ENCODE peak calls at places on chromosomes 13 and 19, in four cellular contexts. K, T, J and E are unnamed samples.
A peak's percentile ranks its signal among the peaks of the same experiment; 100 is the strongest.

GRCh38 chr13:99124695-99125334 is 75.8 kb upstream of the UBAC2 start:
- DNase-seq in K (peak; percentile 41), T (no peak), J (no peak), E (no peak)

GRCh38 chr13:44157614-44158013 is 216.0 kb upstream of the SERP2 start:
- DNase-seq in K (no peak), T (no peak), J (no peak), E (no peak)

GRCh38 chr13:34243396-34243795 is 425.4 kb downstream of the RFC3 start:
- DNase-seq in K (no peak), T (no peak), J (no peak), E (no peak)

GRCh38 chr19:37987356-37988332 is 80.6 kb downstream of the SIPA1L3 start:
- DNase-seq in K (no peak), T (no peak), J (no peak), E (no peak)

GRCh38 chr13:73870970-73871935 is 263.0 kb downstream of the KLF12 start:
- DNase-seq in K (peak; percentile 97), T (no peak), J (no peak), E (no peak)

GRCh38 chr13:79589605-79590511 is 108.9 kb downstream of the NDFIP2 start:
- DNase-seq in K (no peak), T (no peak), J (no peak), E (no peak)

GRCh38 chr19:46722004-46722380 is 5.1 kb upstream of the PRKD2 start:
- DNase-seq in K (no peak), T (no peak), J (no peak), E (no peak)

GRCh38 chr13:94154362-94154761 is 325.1 kb downstream of the DCT start:
- DNase-seq in K (peak; percentile 32), T (no peak), J (peak; percentile 49), E (no peak)

GRCh38 chr13:40665754-40666057 is 735 bp downstream of the FOXO1 start:
- DNase-seq in K (no peak), T (no peak), J (no peak), E (no peak)

GRCh38 chr13:19959141-19959830 is 759 bp downstream of the ZMYM2 start:
- DNase-seq in K (peak; percentile 38), T (peak; percentile 67), J (peak; percentile 62), E (peak; percentile 45)

GRCh38 chr13:98688373-98688772 is 64.1 kb downstream of the SLC15A1 start:
- DNase-seq in K (no peak), T (no peak), J (no peak), E (no peak)

GRCh38 chr13:112671359-112671758 is 18.5 kb upstream of the ATP11A start:
- DNase-seq in K (no peak), T (no peak), J (no peak), E (no peak)

GRCh38 chr13:104326523-104326922 is 1260.3 kb upstream of the SLC10A2 start:
- DNase-seq in K (no peak), T (no peak), J (no peak), E (no peak)

GRCh38 chr19:29273000-29273691 is 60.2 kb upstream of the UQCRFS1 start:
- DNase-seq in K (no peak), T (no peak), J (no peak), E (no peak)

GRCh38 chr19:55097864-55098715 is 19.3 kb downstream of the PPP1R12C start:
- DNase-seq in K (no peak), T (no peak), J (no peak), E (no peak)

GRCh38 chr13:98807774-98808173 is 55.3 kb upstream of the SLC15A1 start:
- DNase-seq in K (no peak), T (no peak), J (no peak), E (no peak)

DNA sequence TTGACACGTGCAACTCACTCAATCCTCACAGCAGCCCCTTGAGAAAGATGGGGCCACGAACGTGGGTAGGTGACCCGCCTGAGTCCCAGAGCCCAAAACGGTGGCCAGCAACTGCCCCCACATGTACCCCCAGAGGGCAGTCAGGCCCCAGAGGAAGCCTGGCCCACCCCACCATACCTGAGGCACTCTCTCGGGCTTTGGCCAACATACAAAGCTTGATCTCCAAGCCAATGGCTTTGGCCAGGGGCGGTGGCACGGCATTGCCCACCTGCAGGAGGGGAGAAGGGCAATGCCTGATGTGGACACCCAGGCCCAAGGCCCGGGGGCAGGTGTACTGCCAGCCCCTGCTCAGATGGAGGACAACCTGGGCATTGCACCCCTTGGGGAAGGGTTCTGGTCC is 14.3 kb upstream of the EIF3G start:
- DNase-seq in K (no peak), T (no peak), J (no peak), E (no peak)
- TF ChIP-seq CTCF in K (no peak), T (no peak), J (no peak), E (no peak)

DNA sequence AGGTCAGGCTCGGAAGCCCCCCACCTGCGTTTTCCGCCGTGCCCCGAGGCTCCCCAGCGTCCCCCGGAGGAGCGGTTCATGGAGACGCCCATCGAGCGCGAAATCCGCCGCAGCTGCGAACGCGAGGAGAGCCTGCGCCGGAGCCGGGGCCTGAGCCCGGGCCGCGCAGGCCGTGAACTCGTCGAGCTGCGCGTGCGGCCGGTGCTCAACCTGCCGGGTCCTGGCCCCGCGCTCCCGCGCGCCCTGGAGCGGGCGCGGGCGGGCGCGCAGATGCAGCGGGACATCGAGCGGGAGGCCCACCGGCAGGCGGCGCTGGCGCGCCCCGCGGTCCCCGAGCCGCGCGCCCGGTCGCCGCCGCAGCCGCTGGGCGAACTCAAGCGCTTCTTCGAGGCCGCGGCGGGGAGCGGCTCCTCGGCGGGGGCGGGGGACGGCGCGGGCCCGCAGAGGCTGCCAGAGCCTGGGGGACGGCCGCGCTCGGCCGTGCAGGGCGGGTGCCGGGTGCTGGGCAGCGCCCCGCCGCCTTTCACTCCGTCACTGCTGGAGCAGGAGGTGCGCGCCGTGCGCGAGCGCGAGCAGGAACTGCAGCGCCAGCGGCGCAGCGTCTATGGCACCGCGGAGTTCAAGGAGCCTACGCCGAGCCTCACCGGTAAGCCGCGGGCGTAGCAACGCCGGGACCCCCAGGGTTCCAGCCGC is 792 bp downstream of the MISP3 start:
- DNase-seq in K (peak; percentile 59), T (peak; percentile 86), J (peak; percentile 83), E (peak; percentile 73)
- TF ChIP-seq CTCF in K (peak; percentile 21), T (peak; percentile 38), J (peak; percentile 30), E (peak; percentile 66)

GRCh38 chr19:2612619-2613249 is 89.8 kb downstream of the GNG7 start:
- DNase-seq in K (no peak), T (no peak), J (no peak), E (no peak)

GRCh38 chr19:2609389-2610116 is 92.9 kb downstream of the GNG7 start:
- DNase-seq in K (no peak), T (no peak), J (no peak), E (no peak)

GRCh38 chr19:2613507-2614295 is 88.8 kb downstream of the GNG7 start:
- DNase-seq in K (no peak), T (no peak), J (no peak), E (peak; percentile 45)

GRCh38 chr19:2610637-2611482 is 91.6 kb downstream of the GNG7 start:
- DNase-seq in K (peak; percentile 97), T (peak; percentile 98), J (peak; percentile 95), E (peak; percentile 98)

DNA sequence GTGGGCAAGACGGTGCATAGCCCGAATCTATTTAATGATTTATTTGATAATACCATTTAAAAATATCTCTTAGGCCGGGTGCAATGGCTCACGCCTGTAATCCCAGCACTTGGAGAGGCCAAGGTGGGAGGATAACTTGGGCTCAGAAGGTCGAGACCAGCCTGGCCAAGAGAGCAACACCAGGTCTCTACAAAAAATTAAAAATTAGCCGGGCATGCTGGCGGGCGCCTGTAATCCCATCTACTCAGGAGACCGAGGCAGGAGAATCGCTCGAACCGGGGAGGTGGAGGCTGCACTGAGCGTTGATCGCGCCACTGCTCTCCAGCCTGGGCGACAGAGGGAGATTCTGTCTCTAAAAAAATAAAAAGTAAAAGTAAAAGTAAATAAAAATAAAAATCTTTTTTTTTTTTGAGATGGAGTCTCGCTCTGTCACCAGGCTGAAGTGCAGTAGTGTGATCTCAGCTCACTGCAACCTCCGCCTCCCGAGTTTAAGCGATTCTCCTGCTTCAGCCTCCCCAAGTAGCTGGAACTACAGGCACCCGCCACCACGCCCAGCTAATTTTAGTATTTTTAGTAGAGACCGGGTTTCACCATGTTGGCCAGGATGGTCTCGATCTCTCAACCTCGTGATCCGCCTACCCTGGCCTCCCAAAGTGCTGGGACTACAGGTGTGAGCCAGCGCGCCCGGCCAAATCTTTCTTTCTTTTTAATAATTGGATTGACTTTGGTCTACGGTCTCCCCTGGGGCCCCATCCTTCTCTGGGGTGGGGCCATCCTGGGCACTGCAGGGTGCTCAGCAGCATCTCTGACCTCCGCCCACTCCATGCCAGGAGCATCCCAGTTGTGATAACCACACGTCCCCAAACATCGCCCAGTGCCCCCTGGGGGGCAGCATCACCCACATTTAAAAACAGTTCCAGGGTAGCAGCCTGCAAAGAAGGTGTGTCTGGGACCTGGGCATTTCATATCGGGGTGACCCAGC is 90.7 kb downstream of the GNG7 start:
- DNase-seq in K (no peak), T (no peak), J (no peak), E (no peak)
- TF ChIP-seq CTCF in K (peak; percentile 13), T (peak; percentile 42), J (no peak), E (peak; percentile 41)

DNA sequence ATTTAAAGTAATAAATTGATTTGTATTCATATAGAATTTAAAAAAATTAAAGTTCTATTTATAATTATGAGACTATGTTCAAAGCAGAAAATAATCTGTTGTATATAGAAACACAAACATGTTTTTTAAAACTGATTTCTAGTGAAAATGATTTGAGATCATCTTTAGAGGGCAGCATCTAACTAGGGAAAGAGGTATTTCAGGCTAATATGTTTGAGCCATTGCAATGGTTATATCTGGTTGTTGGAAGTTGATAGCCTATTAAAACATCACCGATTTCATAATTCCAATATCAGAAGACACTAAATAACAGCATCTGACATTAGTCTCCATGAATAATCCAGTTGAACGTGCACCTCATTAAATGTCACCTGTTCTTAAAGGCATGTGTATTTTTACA is 79.8 kb upstream of the SLITRK6 start:
- DNase-seq in K (no peak), T (no peak), J (no peak), E (no peak)
- TF ChIP-seq CTCF in K (no peak), T (no peak), J (no peak), E (no peak)

GRCh38 chr13:46728777-46729176 is 68.2 kb downstream of the ESD start:
- DNase-seq in K (no peak), T (no peak), J (no peak), E (no peak)
- TF ChIP-seq CTCF in K (peak; percentile 38), T (no peak), J (no peak), E (peak; percentile 29)

DNA sequence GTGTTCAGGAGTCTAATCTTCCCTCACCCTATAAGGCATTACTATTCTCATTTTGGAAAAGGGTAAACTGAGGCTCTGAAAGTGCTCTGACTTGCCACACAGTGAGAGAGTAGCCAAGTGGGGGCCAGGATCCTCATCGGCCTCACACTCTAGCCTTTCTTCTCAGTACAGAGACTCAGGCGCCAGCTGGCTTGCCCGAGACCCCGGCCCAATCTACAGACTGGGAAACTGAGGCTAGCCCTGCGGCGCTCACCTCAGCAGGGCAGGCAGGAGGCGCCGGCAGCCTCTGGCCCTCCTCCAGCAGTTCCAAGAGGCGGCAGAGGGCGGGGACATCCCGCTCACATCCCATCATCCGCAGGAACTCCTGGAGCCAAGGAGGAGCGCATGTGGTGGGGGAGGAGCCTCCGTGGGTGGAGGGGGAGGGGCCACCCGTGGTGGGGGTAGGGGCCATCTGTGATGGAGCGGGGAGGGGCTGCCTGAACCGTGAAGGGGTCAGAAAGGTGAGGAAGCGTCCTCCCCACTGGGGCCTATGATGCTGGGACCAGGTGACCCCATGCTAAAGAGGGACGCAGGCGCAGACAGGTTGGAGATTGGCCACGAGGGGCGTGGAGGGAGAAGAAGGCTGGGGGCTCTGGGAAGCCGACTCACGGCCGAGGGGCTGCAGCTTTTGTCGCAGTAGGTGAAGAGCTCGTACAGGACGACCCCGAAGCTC is 8.7 kb upstream of the INSL3 start:
- DNase-seq in K (peak; percentile 14), T (peak; percentile 56), J (peak; percentile 31), E (peak; percentile 21)
- TF ChIP-seq CTCF in K (no peak), T (no peak), J (no peak), E (no peak)